ENCODE peak calls at places on chromosomes 7 and 10, in four cellular contexts. J, W, E and I are unnamed samples.

GRCh38 chr10:115141254-115141653 is 48.1 kb downstream of the ATRNL1 start:
- DNase-seq in J (peak), W (no peak), E (no peak), I (no peak)

GRCh38 chr7:41007351-41007751 is 695.5 kb downstream of the INHBA start:
- DNase-seq in E (no peak), W (no peak), J (no peak), I (no peak)

GRCh38 chr7:6546852-6547251 is 4.4 kb downstream of the GRID2IP start:
- DNase-seq in J (peak), E (no peak), W (no peak), I (no peak)

GRCh38 chr10:34075269-34075926 is 739.7 kb downstream of the PARD3 start:
- DNase-seq in E (no peak), W (peak), J (no peak), I (no peak)

GRCh38 chr7:156545989-156546388 is 94.6 kb upstream of the RNF32 start:
- DNase-seq in W (no peak), J (no peak), E (no peak), I (no peak)

GRCh38 chr7:144720139-144720538 is 115.7 kb downstream of the TPK1 start:
- DNase-seq in W (no peak), E (no peak), J (peak), I (no peak)

GRCh38 chr7:52838981-52839411 is 196.4 kb upstream of the POM121L12 start:
- DNase-seq in J (peak), W (no peak), E (no peak), I (no peak)

GRCh38 chr10:130762481-130762880 is 549.0 kb downstream of the TCERG1L start:
- DNase-seq in W (no peak), J (no peak), E (no peak), I (no peak)

GRCh38 chr7:81884817-81885216 is 115.0 kb upstream of the HGF start:
- DNase-seq in E (no peak), W (no peak), J (no peak), I (no peak)

GRCh38 chr7:149716007-149716931 is 57.1 kb downstream of the ZNF467 start:
- DNase-seq in J (peak), W (no peak), E (no peak), I (no peak)

GRCh38 chr7:49643321-49643720 is 130.1 kb upstream of the VWC2 start:
- DNase-seq in E (no peak), W (peak), J (no peak), I (no peak)

GRCh38 chr10:114478281-114478680 is 74.0 kb upstream of the AFAP1L2 start:
- DNase-seq in E (no peak), J (no peak), W (no peak), I (no peak)

GRCh38 chr10:12533151-12533550 is 183.8 kb downstream of the CAMK1D start:
- DNase-seq in E (no peak), J (no peak), W (no peak), I (no peak)

GRCh38 chr7:149743481-149743880 is 29.9 kb downstream of the ZNF467 start:
- DNase-seq in J (no peak), E (no peak), W (no peak), I (no peak)

GRCh38 chr7:93160410-93160809 is 12.2 kb upstream of the SAMD9L start:
- DNase-seq in E (no peak), W (no peak), J (no peak), I (no peak)

GRCh38 chr7:74514131-74514591 is 60.5 kb downstream of the GTF2IRD1 start:
- DNase-seq in E (no peak), W (peak), J (no peak), I (no peak)

GRCh38 chr10:93138113-93138870 is 64.6 kb downstream of the CYP26A1 start:
- DNase-seq in E (no peak), W (no peak), J (peak), I (no peak)

GRCh38 chr10:34281661-34282060 is 533.4 kb downstream of the PARD3 start:
- DNase-seq in W (no peak), J (no peak), E (no peak), I (no peak)

GRCh38 chr7:129255800-129256199 is 31.0 kb downstream of the AHCYL2 start:
- DNase-seq in J (no peak), W (no peak), E (no peak), I (no peak)

GRCh38 chr10:103448751-103449150 is 3.4 kb downstream of the CALHM2 start:
- DNase-seq in E (no peak), J (peak), W (peak), I (no peak)

GRCh38 chr7:45617166-45617565 is 43.0 kb downstream of the ADCY1 start:
- DNase-seq in E (no peak), J (no peak), W (no peak), I (no peak)

GRCh38 chr7:111438369-111439289 is 123.7 kb downstream of the IMMP2L start:
- DNase-seq in W (no peak), E (no peak), J (peak), I (no peak)

GRCh38 chr10:90579602-90580242 is 278.1 kb downstream of the HTR7 start:
- DNase-seq in J (peak), W (no peak), E (no peak), I (no peak)

GRCh38 chr10:132847856-132848255 is 61.9 kb upstream of the NKX6-2 start:
- DNase-seq in W (no peak), E (no peak), J (no peak), I (peak)

GRCh38 chr10:29389935-29390334 is 101.1 kb downstream of the LYZL1 start:
- DNase-seq in E (no peak), W (no peak), J (no peak), I (no peak)

GRCh38 chr7:135236727-135237126 is 3.1 kb downstream of the STRA8 start:
- DNase-seq in J (no peak), W (no peak), E (no peak), I (no peak)

GRCh38 chr10:60444494-60445064 is 54.9 kb upstream of the ANK3 start:
- DNase-seq in W (no peak), J (no peak), E (no peak), I (no peak)

GRCh38 chr7:43756368-43757072 is 2.0 kb upstream of the BLVRA start:
- DNase-seq in W (no peak), J (peak), E (no peak), I (no peak)

GRCh38 chr7:62361-63116 is 129.8 kb upstream of the FAM20C start:
- DNase-seq in E (no peak), W (no peak), J (no peak), I (no peak)

GRCh38 chr10:86851329-86852207 is 95.1 kb downstream of the BMPR1A start:
- DNase-seq in E (no peak), J (peak), W (no peak), I (no peak)

GRCh38 chr7:119999743-120000475 is 273.1 kb upstream of the KCND2 start:
- DNase-seq in W (no peak), E (no peak), J (peak), I (no peak)

GRCh38 chr10:78359641-78360091 is 326.0 kb downstream of the RPS24 start:
- DNase-seq in E (no peak), W (no peak), J (no peak), I (no peak)

GRCh38 chr7:81501220-81501619 is 268.6 kb downstream of the HGF start:
- DNase-seq in E (no peak), J (no peak), W (no peak), I (no peak)

GRCh38 chr10:49158915-49159314 is 25.1 kb upstream of the FAM170B start:
- DNase-seq in E (no peak), J (no peak), W (no peak), I (no peak)

GRCh38 chr7:80288175-80289122 is 153.8 kb downstream of the GNAI1 start:
- DNase-seq in W (no peak), E (no peak), J (no peak), I (no peak)

GRCh38 chr10:88893611-88894010 is 13.6 kb downstream of the STAMBPL1 start:
- DNase-seq in J (no peak), E (no peak), W (no peak), I (no peak)

GRCh38 chr10:76453997-76454396 is 1022.6 kb downstream of the LRMDA start:
- DNase-seq in J (no peak), E (no peak), W (no peak), I (no peak)

DNA sequence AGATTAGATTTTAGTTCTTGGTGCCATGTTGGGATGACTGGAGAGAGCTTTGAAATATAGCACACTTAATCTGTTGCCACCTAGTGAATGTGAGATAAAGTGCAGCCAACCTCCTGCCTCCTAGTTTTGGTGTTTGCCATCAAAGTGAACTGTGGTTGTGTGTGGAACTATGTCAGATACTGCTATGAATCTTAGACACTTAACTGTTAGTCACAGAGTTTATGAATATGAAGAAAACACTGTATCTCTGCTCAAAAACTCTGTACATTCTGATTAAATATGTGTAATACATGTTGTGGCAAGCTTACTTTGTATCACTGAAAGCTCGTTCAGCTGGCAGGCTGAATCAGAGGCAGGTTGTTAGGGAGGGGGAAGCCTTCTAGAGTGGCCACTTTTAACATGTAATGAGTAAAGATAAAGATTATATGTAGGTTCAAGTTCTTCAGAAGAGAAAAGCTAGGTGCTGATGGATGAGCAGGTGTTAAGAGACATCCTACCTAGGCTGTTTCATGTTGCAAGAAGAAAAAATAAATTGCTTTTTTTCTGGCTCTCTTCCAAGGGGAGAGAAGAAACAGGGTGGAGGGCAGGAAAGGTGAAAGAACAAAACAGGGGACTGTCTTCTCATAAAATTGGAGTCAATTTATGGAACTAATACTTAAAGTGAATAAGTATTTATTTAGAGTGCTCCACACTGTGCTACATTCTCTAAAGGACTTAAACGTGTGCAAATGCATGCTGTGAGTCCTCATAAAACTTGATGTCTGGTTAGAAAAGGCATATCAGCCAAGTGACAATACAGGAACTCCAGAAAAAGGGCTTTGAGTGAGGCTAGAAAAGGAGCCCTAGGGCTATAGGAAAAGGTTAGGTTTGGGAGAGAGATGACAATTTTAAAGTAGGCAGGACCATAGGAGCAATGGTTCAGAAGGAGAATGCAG is 14.1 kb upstream of the LAMB1 start:
- DNase-seq in W (no peak), E (no peak), J (peak), I (no peak)
- TF ChIP-seq CTCF in W (peak), E (no peak), J (peak), I (peak)

GRCh38 chr7:2472744-2473143 is 3.5 kb downstream of the GRIFIN start:
- DNase-seq in W (no peak), E (no peak), J (no peak), I (no peak)
- TF ChIP-seq CTCF in W (no peak), E (no peak), J (peak), I (no peak)

DNA sequence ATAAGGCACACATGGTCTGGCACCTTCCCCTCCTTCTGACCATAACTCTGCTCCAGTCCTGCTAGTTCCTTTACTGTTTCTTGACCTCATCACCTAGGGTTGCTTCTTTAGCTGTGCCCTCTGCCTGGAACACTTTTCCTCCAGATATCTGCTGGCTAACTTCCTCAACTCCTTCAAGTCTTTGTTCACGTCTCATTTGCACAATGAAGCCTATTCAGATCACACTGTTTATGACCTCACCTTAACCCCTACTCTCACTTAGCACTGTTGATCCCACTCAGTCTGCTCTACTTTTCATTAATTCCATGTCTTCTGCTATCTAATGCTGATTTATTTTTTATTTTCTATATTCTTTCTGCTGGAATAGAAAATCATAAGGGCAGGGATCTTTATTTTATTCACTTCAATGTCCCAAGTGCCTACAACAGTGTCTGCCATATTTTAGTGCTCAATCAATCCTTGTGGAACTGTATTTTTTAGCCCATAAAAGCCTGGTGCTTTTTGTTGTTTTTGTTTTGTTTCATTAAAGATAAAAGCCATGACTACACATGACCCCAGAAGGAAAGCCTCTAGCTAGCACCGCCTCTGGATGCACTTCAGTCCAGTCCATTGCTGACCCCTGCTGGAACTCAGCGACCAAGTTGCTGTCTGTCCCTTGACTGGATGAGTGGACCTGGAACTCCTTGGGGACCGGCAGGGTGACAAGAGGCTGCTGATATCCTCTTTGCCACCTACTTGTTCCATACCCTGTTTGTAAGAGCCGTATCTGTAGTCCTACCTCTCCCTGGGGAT is 12.3 kb downstream of the KLF14 start:
- DNase-seq in J (no peak), W (peak), E (no peak), I (no peak)
- TF ChIP-seq CTCF in J (peak), W (peak), E (no peak), I (peak)

GRCh38 chr7:130939285-130940095 is 205.5 kb upstream of the KLF14 start:
- DNase-seq in J (no peak), W (no peak), E (no peak), I (no peak)
- TF ChIP-seq CTCF in J (peak), W (no peak), E (no peak), I (no peak)